ENCODE peak calls at places on chromosome 16, in six cellular contexts. B is GM13976, N is GM06990, W is A549, F is right atrium auricular region, M is GM12865. K is an unnamed sample.

GRCh38 chr16:450800-451512 is 25.5 kb downstream of the RAB11FIP3 start:
- DNase-seq in B (no peak), N (no peak), W (no peak), F (no peak), M (no peak), K (no peak)

GRCh38 chr16:16048904-16049582 is 99.6 kb downstream of the ABCC1 start:
- DNase-seq in B (no peak), N (no peak), W (peak), F (peak), M (no peak), K (no peak)

GRCh38 chr16:4383591-4384495 is 12.2 kb downstream of the VASN start:
- DNase-seq in B (no peak), N (no peak), W (no peak), F (no peak), M (no peak), K (no peak)

GRCh38 chr16:610513-611381 is 20.0 kb upstream of the WFIKKN1 start:
- DNase-seq in B (peak), N (no peak), W (no peak), F (no peak), M (no peak), K (no peak)

GRCh38 chr16:69863882-69864281 is 87.3 kb upstream of the CLEC18A start:
- DNase-seq in B (no peak), N (no peak), W (no peak), F (no peak), M (no peak), K (no peak)

GRCh38 chr16:89431158-89431584 is 59.2 kb downstream of the ANKRD11 start:
- DNase-seq in B (no peak), N (no peak), W (peak), F (no peak), M (no peak), K (no peak)

GRCh38 chr16:286491-287297 is 3.7 kb downstream of the PDIA2 start:
- DNase-seq in B (no peak), N (no peak), W (no peak), F (no peak), M (no peak), K (no peak)

GRCh38 chr16:12257926-12258561 is 281.5 kb downstream of the SNX29 start:
- DNase-seq in B (no peak), N (no peak), W (peak), F (no peak), M (no peak), K (no peak)

GRCh38 chr16:54817432-54817831 is 113.2 kb upstream of the IRX5 start:
- DNase-seq in B (no peak), N (no peak), W (peak), F (no peak), M (no peak), K (no peak)

GRCh38 chr16:4200000-4200780 is 41.7 kb downstream of the SRL start:
- DNase-seq in B (no peak), N (no peak), W (peak), F (peak), M (peak), K (no peak)

GRCh38 chr16:83054302-83054701 is 427.5 kb downstream of the CDH13 start:
- DNase-seq in B (no peak), N (no peak), W (no peak), F (no peak), M (no peak), K (no peak)

GRCh38 chr16:15897834-15898254 is 9.4 kb upstream of the CEP20 start:
- DNase-seq in B (peak), N (peak), W (no peak), F (no peak), M (peak), K (peak)

GRCh38 chr16:27642753-27643152 is 92.8 kb downstream of the KATNIP start:
- DNase-seq in B (no peak), N (no peak), W (peak), F (no peak), M (peak), K (no peak)

GRCh38 chr16:19116711-19117449 is 3.1 kb downstream of the ITPRIPL2 start:
- DNase-seq in B (no peak), N (no peak), W (no peak), F (no peak), M (peak), K (no peak)

GRCh38 chr16:19115148-19116021 is 1.6 kb downstream of the ITPRIPL2 start:
- DNase-seq in B (no peak), N (no peak), W (no peak), F (no peak), M (no peak), K (no peak)

GRCh38 chr16:19123535-19124178 is 9.9 kb downstream of the ITPRIPL2 start:
- DNase-seq in B (no peak), N (no peak), W (peak), F (no peak), M (no peak), K (no peak)

GRCh38 chr16:19118938-19119431 is 5.2 kb downstream of the ITPRIPL2 start:
- DNase-seq in B (no peak), N (peak), W (peak), F (peak), M (peak), K (no peak)

GRCh38 chr16:19119564-19119963 is 5.8 kb downstream of the ITPRIPL2 start:
- DNase-seq in B (no peak), N (peak), W (no peak), F (no peak), M (peak), K (no peak)
- TF ChIP-seq CTCF in B (no peak), N (no peak), W (no peak), F (no peak), M (no peak), K (no peak)

GRCh38 chr16:79325211-79325610 is 275.3 kb downstream of the MAF start:
- DNase-seq in B (no peak), N (no peak), W (no peak), F (no peak), M (no peak), K (no peak)

GRCh38 chr16:79317521-79317920 is 283.0 kb downstream of the MAF start:
- DNase-seq in B (no peak), N (no peak), W (no peak), F (no peak), M (no peak), K (no peak)

GRCh38 chr16:79317026-79317425 is 283.5 kb downstream of the MAF start:
- DNase-seq in B (no peak), N (no peak), W (no peak), F (no peak), M (no peak), K (no peak)

GRCh38 chr16:79318137-79318899 is 282.2 kb downstream of the MAF start:
- DNase-seq in B (no peak), N (no peak), W (no peak), F (no peak), M (no peak), K (no peak)

GRCh38 chr16:79320956-79321355 is 279.6 kb downstream of the MAF start:
- DNase-seq in B (no peak), N (no peak), W (no peak), F (no peak), M (no peak), K (no peak)
- TF ChIP-seq CTCF in B (no peak), N (no peak), W (no peak), F (no peak), M (no peak), K (no peak)

GRCh38 chr16:19979638-19980037 is 94.1 kb downstream of the GPR139 start:
- DNase-seq in B (no peak), N (no peak), W (no peak), F (no peak), M (no peak), K (no peak)

GRCh38 chr16:19984136-19984535 is 89.6 kb downstream of the GPR139 start:
- DNase-seq in B (no peak), N (no peak), W (no peak), F (no peak), M (no peak), K (no peak)

GRCh38 chr16:19980866-19981265 is 92.8 kb downstream of the GPR139 start:
- DNase-seq in B (no peak), N (no peak), W (peak), F (no peak), M (peak), K (peak)
- TF ChIP-seq CTCF in B (peak), N (peak), W (peak), F (no peak), M (peak), K (peak)

DNA sequence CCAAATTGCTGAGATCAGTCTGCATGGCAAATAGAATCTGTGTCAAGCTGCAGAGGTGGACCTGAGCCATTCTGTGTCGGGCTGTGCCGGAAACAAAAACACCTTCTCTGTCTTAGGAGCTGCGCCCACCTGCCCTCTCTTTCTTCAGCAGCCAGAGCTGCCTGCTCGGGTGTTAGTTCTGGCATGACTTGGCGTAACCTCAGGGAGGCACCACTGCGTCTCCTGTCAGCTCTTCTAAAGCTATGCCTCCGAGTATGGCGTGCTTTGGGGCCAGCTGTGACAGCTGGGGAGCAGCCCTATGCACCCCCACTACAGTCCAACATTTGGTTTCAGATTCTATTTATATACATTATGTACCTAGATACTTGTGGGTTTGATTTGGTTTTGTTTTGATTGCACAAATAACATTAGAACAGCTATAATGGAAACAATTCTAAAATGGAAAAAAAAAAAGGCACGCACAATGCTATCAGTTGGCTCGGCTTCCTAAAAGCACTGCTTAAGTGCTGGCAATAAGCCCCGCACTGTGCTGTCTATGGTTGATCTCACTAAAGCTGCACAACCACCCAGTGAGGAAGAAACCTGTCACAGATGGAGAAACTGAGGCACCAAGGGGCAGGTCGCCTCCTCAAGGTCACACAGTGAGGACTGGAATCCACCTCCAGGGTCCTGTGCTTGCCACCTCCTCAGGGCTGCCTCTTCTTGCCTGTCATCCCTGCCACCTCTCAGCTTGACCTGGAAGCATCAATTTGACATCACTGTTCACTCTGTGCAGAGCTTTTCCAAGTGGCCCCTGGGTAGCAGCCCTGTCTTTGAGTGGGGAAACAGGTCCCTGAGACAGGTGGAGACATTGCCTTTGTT is 18.7 kb upstream of the ADGRG1 start:
- DNase-seq in B (peak), N (peak), W (no peak), F (no peak), M (peak), K (peak)
- TF ChIP-seq CTCF in B (peak), N (peak), W (no peak), F (peak), M (peak), K (peak)

DNA sequence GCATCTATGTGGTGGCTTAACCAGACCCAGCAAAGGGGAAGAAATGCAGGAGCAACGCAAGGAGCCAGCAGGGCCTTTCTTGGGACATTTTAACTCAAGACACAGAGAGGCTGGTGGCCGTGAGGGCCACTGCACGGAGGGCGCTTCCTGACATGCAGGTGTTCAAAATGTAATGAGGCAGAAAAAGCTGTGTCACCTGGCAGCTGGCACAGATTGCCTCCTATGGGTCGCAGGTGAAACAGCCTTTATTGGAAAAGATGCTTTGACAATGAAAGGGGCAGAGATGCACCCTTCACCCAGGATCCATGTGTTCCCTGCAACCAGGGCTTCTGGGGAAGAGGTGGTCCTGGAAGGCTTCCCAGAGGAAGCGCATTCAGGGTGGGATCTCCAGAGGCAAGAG is 219.3 kb downstream of the XYLT1 start:
- DNase-seq in B (no peak), N (no peak), W (no peak), F (no peak), M (no peak), K (no peak)
- TF ChIP-seq CTCF in B (no peak), N (peak), W (no peak), F (no peak), M (no peak), K (peak)

GRCh38 chr16:47473794-47474193 is 12.7 kb downstream of the PHKB start:
- DNase-seq in B (no peak), N (no peak), W (no peak), F (no peak), M (no peak), K (no peak)

GRCh38 chr16:47480410-47480809 is 19.3 kb downstream of the PHKB start:
- DNase-seq in B (no peak), N (no peak), W (no peak), F (no peak), M (no peak), K (no peak)

GRCh38 chr16:47481698-47482374 is 20.7 kb downstream of the PHKB start:
- DNase-seq in B (no peak), N (no peak), W (no peak), F (no peak), M (no peak), K (no peak)

GRCh38 chr16:47475786-47476185 is 14.7 kb downstream of the PHKB start:
- DNase-seq in B (no peak), N (no peak), W (peak), F (no peak), M (no peak), K (no peak)

DNA sequence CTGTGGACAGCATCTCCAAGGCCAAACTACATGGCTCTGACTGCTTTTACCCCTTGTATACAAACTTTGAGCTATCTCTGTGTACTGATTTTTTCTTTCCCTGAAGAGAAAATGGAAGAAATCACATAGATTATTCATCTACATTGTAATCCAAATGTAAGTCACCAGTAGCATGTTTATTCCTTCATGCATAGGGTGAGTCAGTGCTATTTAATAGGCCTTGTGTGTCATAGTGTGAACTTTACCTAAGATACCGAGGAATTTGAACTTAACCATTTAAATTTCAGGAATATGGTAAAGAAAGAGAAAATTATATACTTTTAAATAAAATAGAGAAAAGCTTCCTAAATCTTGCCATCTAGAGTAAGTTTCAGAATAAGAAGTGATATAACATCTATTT is 16.5 kb downstream of the PHKB start:
- DNase-seq in B (no peak), N (no peak), W (no peak), F (no peak), M (no peak), K (no peak)
- TF ChIP-seq CTCF in B (no peak), N (no peak), W (no peak), F (no peak), M (no peak), K (no peak)

DNA sequence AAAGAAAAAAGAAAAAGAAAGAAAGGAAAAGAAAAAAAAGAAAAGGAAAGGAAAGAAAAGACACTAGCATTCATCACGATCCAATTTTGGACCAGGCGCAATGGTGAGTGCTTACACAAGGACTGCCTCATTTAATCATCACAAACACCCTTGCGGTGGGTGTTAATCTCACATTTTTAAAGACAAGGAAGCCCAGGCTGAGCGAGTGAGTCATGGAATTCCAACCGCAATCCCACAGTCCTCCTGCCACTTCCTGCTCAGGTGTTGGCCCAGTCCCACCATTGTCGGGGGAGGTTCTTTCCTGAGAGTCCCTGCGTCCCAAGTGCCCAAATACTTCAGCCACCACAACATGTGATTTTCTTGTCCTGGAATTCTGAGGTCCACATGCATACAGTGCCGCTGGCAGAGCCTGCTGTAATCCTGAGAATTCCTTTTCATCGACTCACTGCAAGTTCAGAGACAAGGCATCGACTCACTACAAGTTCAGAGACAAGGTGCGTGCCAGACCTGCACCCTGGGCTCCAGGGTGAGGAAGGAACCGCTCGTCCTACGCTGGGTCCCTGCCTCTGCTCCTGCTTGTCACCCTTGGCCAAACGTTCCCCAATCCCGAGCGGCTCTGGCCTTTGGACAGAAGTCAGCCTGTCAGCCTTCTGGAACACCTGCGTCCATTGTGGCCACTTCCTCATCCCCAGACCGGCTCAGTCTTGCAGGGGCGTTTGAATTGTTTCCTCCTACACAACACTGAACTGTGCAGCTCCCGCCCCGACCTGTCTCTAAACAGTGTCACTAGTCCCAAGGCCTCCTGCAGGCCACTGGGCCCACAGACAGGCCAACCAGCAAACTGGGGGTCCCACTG is 5.8 kb downstream of the ZG16B start:
- DNase-seq in B (no peak), N (no peak), W (peak), F (no peak), M (no peak), K (no peak)
- TF ChIP-seq CTCF in B (no peak), N (no peak), W (no peak), F (no peak), M (no peak), K (no peak)

K was measured in GM13977.